ENCODE peak calls at places on chromosomes 1 and 21, in five cellular contexts. O, Q, A, P and B are unnamed samples.

GRCh38 chr1:12618661-12619395 is 818 bp upstream of the DHRS3 start:
- DNase-seq in A (no peak), Q (peak; percentile 39), O (no peak), P (peak; percentile 57), B (peak; percentile 66)

GRCh38 chr1:164611754-164612642 is 53.0 kb downstream of the PBX1 start:
- DNase-seq in Q (no peak), A (no peak), O (no peak), P (peak; percentile 67), B (peak; percentile 61)

GRCh38 chr1:46667782-46668760 is at the start of gene ATPAF1:
- DNase-seq in O (peak; percentile 22), P (peak; percentile 80), Q (peak; percentile 82), A (no peak), B (peak; percentile 93)

GRCh38 chr1:225873281-225873850 is 8.8 kb downstream of the TMEM63A start:
- DNase-seq in O (no peak), A (no peak), Q (no peak), P (no peak), B (no peak)

GRCh38 chr1:243550276-243550675 is 294.4 kb downstream of the SDCCAG8 start:
- DNase-seq in O (no peak), Q (no peak), A (no peak), P (no peak), B (no peak)

GRCh38 chr1:17852383-17852782 is 97.2 kb downstream of the ACTL8 start:
- DNase-seq in P (no peak), O (no peak), A (no peak), Q (no peak), B (no peak)

GRCh38 chr1:108691128-108691885 is 803 bp upstream of the PRPF38B start:
- DNase-seq in A (no peak), P (no peak), Q (no peak), O (no peak), B (no peak)

GRCh38 chr1:111471538-111471937 is 2.2 kb upstream of the C1orf162 start:
- DNase-seq in Q (no peak), O (no peak), P (no peak), A (no peak), B (no peak)

GRCh38 chr1:87337606-87338005 is 8.9 kb downstream of the LMO4 start:
- DNase-seq in P (no peak), A (no peak), Q (no peak), O (no peak), B (no peak)

GRCh38 chr1:169586395-169587255 is at the start of gene F5:
- DNase-seq in Q (peak; percentile 71), A (peak; percentile 35), P (peak; percentile 71), O (peak; percentile 53), B (peak; percentile 76)

GRCh38 chr21:42219606-42220137 is 732 bp downstream of the ABCG1 start:
- DNase-seq in O (no peak), Q (peak; percentile 51), P (peak; percentile 57), A (no peak), B (peak; percentile 44)

GRCh38 chr1:183433703-183434102 is 15.5 kb upstream of the NMNAT2 start:
- DNase-seq in A (no peak), O (no peak), Q (no peak), P (no peak), B (no peak)

GRCh38 chr21:44785620-44786344 is 15.8 kb downstream of the UBE2G2 start:
- DNase-seq in Q (no peak), O (peak; percentile 81), P (no peak), A (no peak), B (no peak)

GRCh38 chr1:101592861-101593260 is 356.0 kb downstream of the S1PR1 start:
- DNase-seq in O (no peak), Q (no peak), A (no peak), P (no peak), B (no peak)